ENCODE peak calls at places on chromosomes 2 and 18, in five cellular contexts. L is WTC11, E is H1, K is GM12878, C is HepG2. P is an unnamed sample.

GRCh38 chr18:70024829-70025228 is 77.2 kb upstream of the CD226 start:
- DNase-seq in L (no peak), E (no peak), K (no peak), C (no peak), P (no peak)

GRCh38 chr18:58017267-58017666 is 26.8 kb upstream of the NEDD4L start:
- DNase-seq in L (no peak), E (no peak), K (no peak), C (no peak), P (no peak)

GRCh38 chr2:108184421-108184820 is 55.3 kb upstream of the SULT1C3 start:
- DNase-seq in L (no peak), E (no peak), K (no peak), C (peak; percentile 29), P (peak; percentile 10)

GRCh38 chr18:2884706-2885285 is 38.0 kb downstream of the EMILIN2 start:
- DNase-seq in L (no peak), E (peak; percentile 28), K (no peak), C (no peak), P (no peak)

GRCh38 chr2:82120648-82121047 is 1816.1 kb upstream of the LRRTM1 start:
- DNase-seq in L (no peak), E (no peak), K (no peak), C (no peak), P (no peak)

GRCh38 chr2:45542013-45542412 is 69.1 kb downstream of the SRBD1 start:
- DNase-seq in L (peak; percentile 9), E (no peak), K (no peak), C (no peak), P (no peak)

GRCh38 chr18:45619062-45619825 is 4.0 kb downstream of the SLC14A2 start:
- DNase-seq in L (no peak), E (no peak), K (no peak), C (no peak), P (no peak)

GRCh38 chr2:95389256-95390119 is 13.0 kb upstream of the FAHD2A start:
- DNase-seq in L (peak; percentile 86), E (peak; percentile 89), K (no peak), C (no peak), P (peak; percentile 81)

GRCh38 chr18:4181882-4182568 is 273.1 kb downstream of the DLGAP1 start:
- DNase-seq in L (peak; percentile 19), E (no peak), K (no peak), C (peak; percentile 51), P (no peak)

GRCh38 chr18:13120967-13121586 is 97.5 kb upstream of the LDLRAD4 start:
- DNase-seq in L (no peak), E (no peak), K (no peak), C (no peak), P (no peak)

GRCh38 chr2:48147719-48148118 is 241.4 kb upstream of the FBXO11 start:
- DNase-seq in L (no peak), E (no peak), K (no peak), C (no peak), P (no peak)

GRCh38 chr2:112482309-112483046 is 522 bp downstream of the TTL start:
- DNase-seq in L (peak; percentile 39), E (peak; percentile 64), K (no peak), C (peak; percentile 25), P (peak; percentile 49)

GRCh38 chr2:223041527-223042109 is 10.4 kb upstream of the KCNE4 start:
- DNase-seq in L (peak; percentile 20), E (no peak), K (no peak), C (no peak), P (peak; percentile 84)

GRCh38 chr2:25825238-25825637 is 53.0 kb downstream of the ASXL2 start:
- DNase-seq in L (no peak), E (no peak), K (no peak), C (no peak), P (no peak)

GRCh38 chr2:147846382-147847081 is 1.7 kb downstream of the ACVR2A start:
- DNase-seq in L (no peak), E (no peak), K (no peak), C (peak; percentile 25), P (no peak)

GRCh38 chr18:47930086-47930843 is at the start of gene SMAD2:
- DNase-seq in L (peak; percentile 89), E (peak; percentile 91), K (no peak), C (peak; percentile 87), P (peak; percentile 79)

GRCh38 chr2:41869542-41870256 is 178.1 kb upstream of the PKDCC start:
- DNase-seq in L (peak; percentile 88), E (peak; percentile 93), K (peak; percentile 25), C (peak; percentile 59), P (peak; percentile 77)
- TF ChIP-seq ATF2 in L (no peak), E (no peak), K (no peak), C (no peak), P (no peak)

GRCh38 chr18:52875711-52876110 is 535.7 kb downstream of the DCC start:
- DNase-seq in L (no peak), E (no peak), K (no peak), C (no peak), P (no peak)
- TF ChIP-seq ATF2 in L (no peak), E (no peak), K (no peak), C (no peak), P (no peak)

GRCh38 chr2:105144128-105144940 is 97.2 kb upstream of the GPR45 start:
- DNase-seq in L (no peak), E (no peak), K (no peak), C (no peak), P (no peak)
- TF ChIP-seq ATF2 in L (no peak), E (no peak), K (no peak), C (no peak), P (no peak)

GRCh38 chr2:143581989-143582719 is 452.9 kb downstream of the ARHGAP15 start:
- DNase-seq in L (no peak), E (no peak), K (no peak), C (no peak), P (no peak)
- TF ChIP-seq ATF2 in L (no peak), E (no peak), K (no peak), C (no peak), P (no peak)

GRCh38 chr2:99880148-99880983 is 262.0 kb downstream of the AFF3 start:
- DNase-seq in L (no peak), E (no peak), K (no peak), C (no peak), P (no peak)
- TF ChIP-seq ATF2 in L (no peak), E (no peak), K (no peak), C (no peak), P (no peak)

GRCh38 chr2:9638532-9638931 is 7.7 kb upstream of the YWHAQ start:
- DNase-seq in L (no peak), E (no peak), K (no peak), C (peak; percentile 62), P (peak; percentile 58)
- TF ChIP-seq ATF2 in L (no peak), E (no peak), K (no peak), C (no peak), P (no peak)

DNA sequence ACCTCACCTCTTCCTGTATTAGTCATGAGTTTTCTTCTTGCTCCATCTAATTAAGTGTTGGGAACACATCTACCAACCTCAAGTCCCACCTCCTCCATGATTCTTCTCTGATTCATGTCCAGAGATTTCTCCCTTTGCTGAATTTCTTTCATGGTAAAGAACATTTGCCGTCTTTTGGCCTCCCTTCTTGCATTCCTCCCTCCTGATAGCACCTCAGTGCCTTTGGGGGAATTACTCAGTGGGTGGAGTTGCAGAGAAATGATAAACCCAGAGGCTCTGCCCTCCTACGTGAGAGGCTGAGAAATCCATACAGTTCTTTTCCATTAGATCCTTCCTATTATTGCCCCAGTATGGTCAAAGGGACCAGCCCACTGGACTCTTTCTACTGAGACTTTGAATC is 651.9 kb downstream of the SLC4A3 start:
- DNase-seq in L (no peak), E (no peak), K (no peak), C (no peak), P (no peak)
- TF ChIP-seq ATF2 in L (no peak), E (no peak), K (no peak), C (no peak), P (no peak)

P was measured in K562.